ENCODE peak calls at places on chromosomes 13 and 19, in eight cellular contexts. G, D, R, S, O, L, Y and C are unnamed samples.

GRCh38 chr13:19581675-19582074 is 20.3 kb upstream of the TPTE2 start:
- DNase-seq in G (no peak), D (no peak), R (no peak), S (no peak), O (no peak), L (no peak), Y (no peak), C (no peak)

GRCh38 chr13:40181203-40181845 is 485.1 kb downstream of the FOXO1 start:
- DNase-seq in G (no peak), D (no peak), R (no peak), S (no peak), O (no peak), L (no peak), Y (peak), C (no peak)

GRCh38 chr19:13078897-13079541 is 23.6 kb downstream of the LYL1 start:
- DNase-seq in G (no peak), D (no peak), R (peak), S (no peak), O (no peak), L (no peak), Y (no peak), C (no peak)

GRCh38 chr19:38841787-38842438 is 7.9 kb downstream of the HNRNPL start:
- DNase-seq in G (no peak), D (no peak), R (no peak), S (no peak), O (no peak), L (no peak), Y (no peak), C (no peak)

GRCh38 chr13:68261105-68261504 is 1031.0 kb upstream of the PCDH9 start:
- DNase-seq in G (no peak), D (no peak), R (no peak), S (no peak), O (no peak), L (no peak), Y (no peak), C (no peak)

GRCh38 chr19:48569814-48570213 is 17.8 kb downstream of the SULT2B1 start:
- DNase-seq in G (no peak), D (no peak), R (no peak), S (no peak), O (no peak), L (no peak), Y (no peak), C (no peak)

GRCh38 chr19:14035706-14036105 is 4.1 kb downstream of the IL27RA start:
- DNase-seq in G (no peak), D (no peak), R (no peak), S (no peak), O (no peak), L (no peak), Y (no peak), C (no peak)

GRCh38 chr19:45677351-45678230 is 9.6 kb downstream of the GIPR start:
- DNase-seq in G (peak), D (peak), R (peak), S (no peak), O (peak), L (peak), Y (no peak), C (peak)

GRCh38 chr13:23851106-23851505 is 38.1 kb downstream of the MIPEP start:
- DNase-seq in G (no peak), D (no peak), R (no peak), S (no peak), O (no peak), L (no peak), Y (no peak), C (no peak)

GRCh38 chr13:111051041-111051440 is 64.1 kb upstream of the ARHGEF7 start:
- DNase-seq in G (no peak), D (no peak), R (no peak), S (no peak), O (no peak), L (no peak), Y (no peak), C (no peak)

GRCh38 chr13:111048387-111048786 is 66.7 kb upstream of the ARHGEF7 start:
- DNase-seq in G (no peak), D (no peak), R (no peak), S (no peak), O (no peak), L (no peak), Y (no peak), C (no peak)

GRCh38 chr13:111051656-111052232 is 63.4 kb upstream of the ARHGEF7 start:
- DNase-seq in G (no peak), D (no peak), R (no peak), S (no peak), O (no peak), L (no peak), Y (no peak), C (no peak)

GRCh38 chr13:111049791-111050538 is 65.1 kb upstream of the ARHGEF7 start:
- DNase-seq in G (no peak), D (no peak), R (peak), S (no peak), O (no peak), L (no peak), Y (no peak), C (no peak)

DNA sequence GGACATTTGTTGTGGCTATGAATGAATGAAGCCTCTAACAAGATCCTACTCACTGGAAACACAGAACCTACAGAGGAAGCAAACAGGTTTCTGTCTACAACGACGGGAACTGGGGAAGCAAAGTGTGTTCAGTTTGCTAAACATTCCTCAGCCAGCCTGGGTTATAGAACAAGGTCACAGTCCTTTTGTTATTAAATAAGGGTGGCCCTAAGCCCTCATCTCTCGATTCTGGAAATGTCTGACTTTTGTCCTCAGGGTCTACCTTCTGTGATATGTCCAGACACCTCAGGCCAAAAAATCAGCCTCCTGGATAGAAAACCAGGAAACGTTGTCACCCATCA is 64.6 kb upstream of the ARHGEF7 start:
- DNase-seq in G (no peak), D (no peak), R (no peak), S (no peak), O (no peak), L (no peak), Y (no peak), C (no peak)
- TF ChIP-seq CTCF in G (no peak), D (no peak), R (no peak), S (no peak), O (no peak), L (no peak), Y (no peak), C (no peak)

DNA sequence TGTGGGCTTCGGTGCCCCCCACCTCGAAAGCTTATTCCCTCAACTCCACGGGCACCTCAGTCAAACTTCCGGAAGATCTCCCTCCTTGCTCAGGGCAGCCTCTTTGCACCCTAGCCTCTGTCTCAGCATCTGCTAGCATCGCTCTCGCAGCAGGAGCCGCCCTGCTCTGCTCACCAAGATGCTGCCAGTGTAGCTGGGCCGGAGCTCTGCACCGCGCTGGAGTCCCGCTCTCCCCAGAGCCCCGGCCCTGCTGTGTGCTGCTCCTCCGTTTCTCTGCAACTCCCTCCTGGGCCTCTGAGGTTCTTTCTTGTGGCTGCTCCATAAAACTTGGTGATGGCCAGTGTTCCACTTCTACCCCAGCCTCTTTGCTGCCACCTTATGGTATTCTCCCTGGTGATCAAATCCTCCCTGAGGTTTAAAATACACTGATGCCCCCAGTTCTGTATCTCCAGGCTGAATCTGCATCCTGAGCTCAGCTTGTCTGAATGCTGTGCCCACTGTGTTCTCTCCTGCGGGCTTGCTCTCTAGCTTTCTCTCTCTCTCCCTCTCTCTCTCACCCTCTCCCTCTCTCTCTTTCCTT is 198.0 kb downstream of the UQCRFS1 start:
- DNase-seq in G (no peak), D (no peak), R (no peak), S (no peak), O (no peak), L (no peak), Y (no peak), C (no peak)
- TF ChIP-seq CTCF in G (no peak), D (no peak), R (no peak), S (no peak), O (no peak), L (no peak), Y (no peak), C (no peak)

GRCh38 chr19:55113570-55114039 is 3.8 kb downstream of the PPP1R12C start:
- DNase-seq in G (peak), D (peak), R (peak), S (peak), O (peak), L (no peak), Y (peak), C (no peak)

GRCh38 chr19:55111238-55111831 is 6.1 kb downstream of the PPP1R12C start:
- DNase-seq in G (no peak), D (no peak), R (no peak), S (no peak), O (no peak), L (no peak), Y (no peak), C (no peak)

GRCh38 chr19:55114566-55115145 is 2.8 kb downstream of the PPP1R12C start:
- DNase-seq in G (no peak), D (no peak), R (no peak), S (no peak), O (no peak), L (no peak), Y (no peak), C (no peak)

GRCh38 chr19:55112246-55112780 is 5.1 kb downstream of the PPP1R12C start:
- DNase-seq in G (no peak), D (no peak), R (no peak), S (no peak), O (no peak), L (no peak), Y (no peak), C (no peak)

GRCh38 chr19:55112781-55113569 is 4.5 kb downstream of the PPP1R12C start:
- DNase-seq in G (no peak), D (no peak), R (no peak), S (no peak), O (no peak), L (no peak), Y (no peak), C (no peak)
- TF ChIP-seq CTCF in G (no peak), D (no peak), R (no peak), S (no peak), O (peak), L (peak), Y (no peak), C (no peak)

DNA sequence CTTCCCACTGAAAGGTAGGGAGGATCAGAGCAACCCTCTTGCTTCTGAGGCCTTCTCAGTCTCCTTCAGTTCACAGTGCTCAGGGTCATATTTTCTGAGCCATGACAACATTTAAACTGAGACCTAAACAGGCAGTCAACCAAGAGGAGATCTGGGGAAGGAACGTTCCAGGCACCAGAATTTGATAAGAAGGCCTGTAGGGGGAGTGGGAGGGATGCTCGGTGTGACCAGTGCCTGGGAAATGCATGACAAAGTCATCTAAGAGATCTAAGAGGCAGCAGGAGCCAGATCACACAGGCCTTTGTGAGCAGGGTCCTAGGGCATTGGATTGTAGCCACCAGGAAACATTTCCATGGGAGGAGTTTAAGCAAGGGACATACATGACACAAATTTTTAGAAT is 71.6 kb downstream of the SHISA2 start:
- DNase-seq in G (no peak), D (peak), R (no peak), S (no peak), O (no peak), L (no peak), Y (no peak), C (no peak)
- TF ChIP-seq CTCF in G (no peak), D (peak), R (peak), S (peak), O (peak), L (no peak), Y (peak), C (no peak)

GRCh38 chr13:90360785-90361184 is 986.7 kb upstream of the MIR17HG start:
- DNase-seq in G (no peak), D (no peak), R (no peak), S (no peak), O (no peak), L (no peak), Y (no peak), C (no peak)

GRCh38 chr13:90362718-90363117 is 984.8 kb upstream of the MIR17HG start:
- DNase-seq in G (no peak), D (no peak), R (no peak), S (no peak), O (no peak), L (no peak), Y (peak), C (no peak)

DNA sequence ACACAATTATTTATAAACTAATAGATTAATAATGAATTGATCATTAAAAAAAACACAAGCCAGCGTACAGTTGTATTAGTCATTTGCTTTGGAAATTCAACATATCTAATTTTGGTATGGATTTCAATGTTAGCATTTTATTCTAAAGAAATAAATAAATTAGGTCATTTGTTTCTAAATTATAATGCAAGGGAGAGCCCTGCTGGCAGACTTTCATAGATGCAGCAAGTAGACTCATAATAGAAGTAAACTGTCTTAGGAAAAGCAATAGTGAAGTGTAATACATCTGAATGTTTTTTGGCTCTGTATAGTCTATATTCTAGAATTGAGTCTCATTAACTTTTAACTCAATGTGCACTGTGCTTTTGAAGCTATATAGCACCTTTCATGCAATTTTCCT is 982.4 kb upstream of the MIR17HG start:
- DNase-seq in G (no peak), D (no peak), R (no peak), S (no peak), O (no peak), L (no peak), Y (no peak), C (no peak)
- TF ChIP-seq CTCF in G (no peak), D (no peak), R (peak), S (no peak), O (no peak), L (no peak), Y (no peak), C (no peak)

DNA sequence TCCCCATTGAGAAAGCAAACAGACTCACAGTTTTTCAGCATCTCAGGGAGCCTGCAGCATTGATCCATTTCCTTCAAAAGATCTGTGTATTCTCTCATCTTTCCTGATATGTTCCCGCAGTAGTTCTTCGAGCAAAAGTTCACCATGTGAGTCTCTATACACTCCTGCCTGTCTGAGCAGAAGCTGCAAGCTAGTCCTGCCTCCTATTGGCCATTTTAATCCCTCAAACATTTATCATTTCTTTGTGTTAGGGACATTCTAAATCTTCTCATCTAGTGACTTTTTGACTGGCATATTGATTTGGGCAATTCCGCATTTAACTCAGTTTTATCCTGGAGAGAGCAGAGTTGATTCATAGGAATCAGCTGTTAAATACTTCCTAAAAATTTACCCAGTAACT is 660.4 kb upstream of the KLF12 start:
- DNase-seq in G (no peak), D (no peak), R (no peak), S (no peak), O (no peak), L (no peak), Y (no peak), C (no peak)
- TF ChIP-seq CTCF in G (no peak), D (no peak), R (no peak), S (no peak), O (no peak), L (no peak), Y (no peak), C (no peak)

DNA sequence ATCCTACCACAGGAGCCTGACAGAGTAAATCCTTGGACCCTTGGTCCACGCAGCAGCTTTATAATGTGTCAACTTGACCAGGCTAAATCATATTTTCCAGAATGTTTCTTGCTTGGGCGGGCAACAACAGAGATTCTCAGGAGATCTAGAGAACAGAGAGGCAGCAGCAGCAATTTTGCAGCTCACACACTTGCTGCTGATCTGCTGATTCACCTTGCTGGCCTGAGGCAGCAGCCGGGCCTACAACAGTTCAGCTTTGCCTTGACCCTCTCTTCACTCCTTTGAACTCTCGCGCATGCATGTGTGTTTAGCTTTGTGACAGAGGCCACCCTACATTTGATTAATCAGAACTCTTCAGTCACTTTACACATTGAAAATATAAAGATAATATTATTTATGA is 159.3 kb downstream of the UGGT2 start:
- DNase-seq in G (no peak), D (no peak), R (no peak), S (no peak), O (no peak), L (no peak), Y (no peak), C (no peak)
- TF ChIP-seq CTCF in G (no peak), D (no peak), R (no peak), S (no peak), O (no peak), L (no peak), Y (no peak), C (no peak)

GRCh38 chr19:51025401-51025800 is 1.0 kb downstream of the KLK11 start:
- DNase-seq in G (no peak), D (no peak), R (no peak), S (no peak), O (no peak), L (no peak), Y (no peak), C (peak)
- TF ChIP-seq CTCF in G (no peak), D (no peak), R (no peak), S (no peak), O (no peak), L (no peak), Y (no peak), C (no peak)